ENCODE peak calls at places on chromosomes 1 and 21, in ten cellular contexts. One of them, this sample, is unnamed.

GRCh38 chr1:23528245-23528978 is 2.6 kb downstream of the E2F2 start:
- DNase-seq in HS-5: peak
- DNase-seq in A549: peak
- DNase-seq in epithelial cell of esophagus: peak
- DNase-seq in NCI-H345: peak
- DNase-seq in islet precursor cell: peak
- DNase-seq in C1 segment of cervical spinal cord: no peak
- DNase-seq in stimulated activated CD4-positive, alpha-beta T cell treated with anti-CD3 and anti-CD28 coated beads, Interleukin-1b, Interleukin-23, amount 100 ng/mL, for 4 hours: peak
- DNase-seq in Caki2: peak
- DNase-seq in sigmoid colon: peak
- DNase-seq in this sample: peak

GRCh38 chr21:37319551-37319950 is 47.0 kb upstream of the DYRK1A start:
- DNase-seq in Caki2: no peak
- DNase-seq in epithelial cell of esophagus: no peak
- DNase-seq in NCI-H345: no peak
- DNase-seq in stimulated activated CD4-positive, alpha-beta T cell treated with anti-CD3 and anti-CD28 coated beads, Interleukin-1b, Interleukin-23, amount 100 ng/mL, for 4 hours: no peak
- DNase-seq in A549: no peak
- DNase-seq in C1 segment of cervical spinal cord: no peak
- DNase-seq in sigmoid colon: no peak
- DNase-seq in islet precursor cell: no peak
- DNase-seq in HS-5: no peak
- DNase-seq in this sample: no peak

GRCh38 chr21:41953249-41953830 is 478 bp downstream of the C2CD2 start:
- DNase-seq in NCI-H345: no peak
- DNase-seq in epithelial cell of esophagus: no peak
- DNase-seq in islet precursor cell: no peak
- DNase-seq in C1 segment of cervical spinal cord: no peak
- DNase-seq in A549: no peak
- DNase-seq in sigmoid colon: no peak
- DNase-seq in stimulated activated CD4-positive, alpha-beta T cell treated with anti-CD3 and anti-CD28 coated beads, Interleukin-1b, Interleukin-23, amount 100 ng/mL, for 4 hours: no peak
- DNase-seq in Caki2: no peak
- DNase-seq in HS-5: no peak
- DNase-seq in this sample: no peak

GRCh38 chr1:111441573-111442192 is 7.4 kb downstream of the WDR77 start:
- DNase-seq in C1 segment of cervical spinal cord: no peak
- DNase-seq in A549: peak
- DNase-seq in sigmoid colon: no peak
- DNase-seq in islet precursor cell: peak
- DNase-seq in HS-5: no peak
- DNase-seq in epithelial cell of esophagus: peak
- DNase-seq in Caki2: no peak
- DNase-seq in NCI-H345: no peak
- DNase-seq in stimulated activated CD4-positive, alpha-beta T cell treated with anti-CD3 and anti-CD28 coated beads, Interleukin-1b, Interleukin-23, amount 100 ng/mL, for 4 hours: peak
- DNase-seq in this sample: no peak

GRCh38 chr21:31543191-31543590 is 116.3 kb upstream of the SOD1 start:
- DNase-seq in islet precursor cell: no peak
- DNase-seq in stimulated activated CD4-positive, alpha-beta T cell treated with anti-CD3 and anti-CD28 coated beads, Interleukin-1b, Interleukin-23, amount 100 ng/mL, for 4 hours: no peak
- DNase-seq in epithelial cell of esophagus: peak
- DNase-seq in sigmoid colon: no peak
- DNase-seq in HS-5: no peak
- DNase-seq in Caki2: no peak
- DNase-seq in A549: no peak
- DNase-seq in NCI-H345: no peak
- DNase-seq in C1 segment of cervical spinal cord: no peak
- DNase-seq in this sample: no peak

GRCh38 chr1:27430903-27431653 is 38.7 kb downstream of the GPR3 start:
- DNase-seq in sigmoid colon: no peak
- DNase-seq in HS-5: no peak
- DNase-seq in islet precursor cell: no peak
- DNase-seq in C1 segment of cervical spinal cord: peak
- DNase-seq in NCI-H345: no peak
- DNase-seq in stimulated activated CD4-positive, alpha-beta T cell treated with anti-CD3 and anti-CD28 coated beads, Interleukin-1b, Interleukin-23, amount 100 ng/mL, for 4 hours: no peak
- DNase-seq in Caki2: no peak
- DNase-seq in A549: no peak
- DNase-seq in epithelial cell of esophagus: no peak
- DNase-seq in this sample: no peak

GRCh38 chr21:26377111-26377694 is 195.9 kb downstream of the CYYR1 start:
- DNase-seq in epithelial cell of esophagus: peak
- DNase-seq in sigmoid colon: no peak
- DNase-seq in C1 segment of cervical spinal cord: no peak
- DNase-seq in islet precursor cell: no peak
- DNase-seq in Caki2: no peak
- DNase-seq in HS-5: no peak
- DNase-seq in stimulated activated CD4-positive, alpha-beta T cell treated with anti-CD3 and anti-CD28 coated beads, Interleukin-1b, Interleukin-23, amount 100 ng/mL, for 4 hours: no peak
- DNase-seq in NCI-H345: no peak
- DNase-seq in A549: no peak
- DNase-seq in this sample: peak

GRCh38 chr1:234940841-234941240 is 187.8 kb downstream of the TOMM20 start:
- DNase-seq in A549: no peak
- DNase-seq in islet precursor cell: peak
- DNase-seq in C1 segment of cervical spinal cord: no peak
- DNase-seq in Caki2: no peak
- DNase-seq in NCI-H345: no peak
- DNase-seq in sigmoid colon: no peak
- DNase-seq in epithelial cell of esophagus: no peak
- DNase-seq in HS-5: no peak
- DNase-seq in stimulated activated CD4-positive, alpha-beta T cell treated with anti-CD3 and anti-CD28 coated beads, Interleukin-1b, Interleukin-23, amount 100 ng/mL, for 4 hours: no peak
- DNase-seq in this sample: no peak

GRCh38 chr1:226420860-226421259 is 13.0 kb upstream of the PARP1 start:
- DNase-seq in sigmoid colon: no peak
- DNase-seq in A549: no peak
- DNase-seq in HS-5: no peak
- DNase-seq in Caki2: no peak
- DNase-seq in stimulated activated CD4-positive, alpha-beta T cell treated with anti-CD3 and anti-CD28 coated beads, Interleukin-1b, Interleukin-23, amount 100 ng/mL, for 4 hours: no peak
- DNase-seq in C1 segment of cervical spinal cord: no peak
- DNase-seq in islet precursor cell: no peak
- DNase-seq in NCI-H345: no peak
- DNase-seq in epithelial cell of esophagus: no peak
- DNase-seq in this sample: no peak

GRCh38 chr1:183776731-183777130 is 28.2 kb upstream of the RGL1 start:
- DNase-seq in NCI-H345: no peak
- DNase-seq in C1 segment of cervical spinal cord: no peak
- DNase-seq in islet precursor cell: no peak
- DNase-seq in sigmoid colon: no peak
- DNase-seq in A549: no peak
- DNase-seq in epithelial cell of esophagus: no peak
- DNase-seq in Caki2: no peak
- DNase-seq in stimulated activated CD4-positive, alpha-beta T cell treated with anti-CD3 and anti-CD28 coated beads, Interleukin-1b, Interleukin-23, amount 100 ng/mL, for 4 hours: no peak
- DNase-seq in HS-5: no peak
- DNase-seq in this sample: no peak

GRCh38 chr1:151494741-151495281 is 16.4 kb upstream of the CGN start:
- DNase-seq in stimulated activated CD4-positive, alpha-beta T cell treated with anti-CD3 and anti-CD28 coated beads, Interleukin-1b, Interleukin-23, amount 100 ng/mL, for 4 hours: no peak
- DNase-seq in C1 segment of cervical spinal cord: no peak
- DNase-seq in islet precursor cell: peak
- DNase-seq in HS-5: peak
- DNase-seq in epithelial cell of esophagus: peak
- DNase-seq in sigmoid colon: no peak
- DNase-seq in NCI-H345: no peak
- DNase-seq in Caki2: peak
- DNase-seq in A549: peak
- DNase-seq in this sample: peak

GRCh38 chr1:159884296-159884695 is 15.7 kb downstream of the CFAP45 start:
- DNase-seq in A549: no peak
- DNase-seq in HS-5: no peak
- DNase-seq in C1 segment of cervical spinal cord: no peak
- DNase-seq in NCI-H345: no peak
- DNase-seq in epithelial cell of esophagus: no peak
- DNase-seq in islet precursor cell: no peak
- DNase-seq in sigmoid colon: no peak
- DNase-seq in Caki2: no peak
- DNase-seq in stimulated activated CD4-positive, alpha-beta T cell treated with anti-CD3 and anti-CD28 coated beads, Interleukin-1b, Interleukin-23, amount 100 ng/mL, for 4 hours: no peak
- DNase-seq in this sample: no peak

GRCh38 chr1:42949312-42950145 is 9.1 kb downstream of the SLC2A1 start:
- DNase-seq in NCI-H345: no peak
- DNase-seq in stimulated activated CD4-positive, alpha-beta T cell treated with anti-CD3 and anti-CD28 coated beads, Interleukin-1b, Interleukin-23, amount 100 ng/mL, for 4 hours: no peak
- DNase-seq in C1 segment of cervical spinal cord: no peak
- DNase-seq in HS-5: no peak
- DNase-seq in islet precursor cell: peak
- DNase-seq in Caki2: peak
- DNase-seq in A549: no peak
- DNase-seq in epithelial cell of esophagus: no peak
- DNase-seq in sigmoid colon: no peak
- DNase-seq in this sample: no peak

GRCh38 chr1:9438431-9439073 is 100.7 kb upstream of the SLC25A33 start:
- DNase-seq in sigmoid colon: peak
- DNase-seq in Caki2: peak
- DNase-seq in HS-5: peak
- DNase-seq in C1 segment of cervical spinal cord: peak
- DNase-seq in A549: peak
- DNase-seq in NCI-H345: no peak
- DNase-seq in epithelial cell of esophagus: peak
- DNase-seq in stimulated activated CD4-positive, alpha-beta T cell treated with anti-CD3 and anti-CD28 coated beads, Interleukin-1b, Interleukin-23, amount 100 ng/mL, for 4 hours: no peak
- DNase-seq in islet precursor cell: peak
- DNase-seq in this sample: peak

GRCh38 chr1:169456029-169456428 is 28.8 kb upstream of the CCDC181 start:
- DNase-seq in HS-5: no peak
- DNase-seq in C1 segment of cervical spinal cord: no peak
- DNase-seq in stimulated activated CD4-positive, alpha-beta T cell treated with anti-CD3 and anti-CD28 coated beads, Interleukin-1b, Interleukin-23, amount 100 ng/mL, for 4 hours: no peak
- DNase-seq in NCI-H345: no peak
- DNase-seq in A549: no peak
- DNase-seq in islet precursor cell: no peak
- DNase-seq in sigmoid colon: no peak
- DNase-seq in epithelial cell of esophagus: no peak
- DNase-seq in Caki2: no peak
- DNase-seq in this sample: no peak